ENCODE peak calls at places on chromosomes 3 and 15, in six cellular contexts. K is GM12865, D is sigmoid colon, E is body of pancreas, S is tibial artery, B is breast epithelium. Q is an unnamed sample.

GRCh38 chr3:127524300-127524896 is 66.1 kb downstream of the TPRA1 start:
- DNase-seq in K (no peak), D (no peak), E (no peak), S (no peak), B (no peak), Q (no peak)

GRCh38 chr3:169264711-169265110 is 398.8 kb downstream of the MECOM start:
- DNase-seq in K (no peak), D (no peak), E (peak), S (no peak), B (no peak), Q (no peak)

GRCh38 chr15:60815321-60815720 is 336.4 kb upstream of the ICE2 start:
- DNase-seq in K (no peak), D (no peak), E (no peak), S (no peak), B (no peak), Q (no peak)

GRCh38 chr3:127064391-127065137 is 81.6 kb downstream of the PLXNA1 start:
- DNase-seq in K (no peak), D (peak), E (no peak), S (no peak), B (no peak), Q (no peak)

GRCh38 chr3:52238761-52239701 is at the start of gene TWF2:
- DNase-seq in K (peak), D (peak), E (peak), S (peak), B (peak), Q (peak)

GRCh38 chr3:60017631-60018030 is 967.8 kb upstream of the CFAP20DC start:
- DNase-seq in K (peak), D (no peak), E (no peak), S (no peak), B (no peak), Q (no peak)

GRCh38 chr3:130854208-130854864 is 39.5 kb upstream of the ATP2C1 start:
- DNase-seq in K (peak), D (no peak), E (no peak), S (no peak), B (no peak), Q (no peak)

GRCh38 chr3:190619353-190619752 is 105.5 kb downstream of the IL1RAP start:
- DNase-seq in K (no peak), D (no peak), E (no peak), S (no peak), B (no peak), Q (no peak)

GRCh38 chr3:120640231-120640630 is 41.8 kb downstream of the HGD start:
- DNase-seq in K (no peak), D (no peak), E (no peak), S (no peak), B (no peak), Q (no peak)

GRCh38 chr15:33600161-33600560 is 289.4 kb downstream of the RYR3 start:
- DNase-seq in K (no peak), D (no peak), E (no peak), S (no peak), B (no peak), Q (no peak)

GRCh38 chr3:25581823-25582222 is 82.9 kb downstream of the TOP2B start:
- DNase-seq in K (no peak), D (no peak), E (no peak), S (no peak), B (no peak), Q (no peak)

GRCh38 chr3:110454066-110454465 is 617.5 kb upstream of the NECTIN3 start:
- DNase-seq in K (no peak), D (no peak), E (no peak), S (no peak), B (no peak), Q (no peak)

GRCh38 chr15:63040509-63040908 is 2.0 kb upstream of the TPM1 start:
- DNase-seq in K (no peak), D (no peak), E (no peak), S (no peak), B (no peak), Q (no peak)

GRCh38 chr3:78495326-78495725 is 1272.5 kb downstream of the ROBO1 start:
- DNase-seq in K (no peak), D (no peak), E (no peak), S (no peak), B (no peak), Q (no peak)

GRCh38 chr15:44038801-44039200 is 156.3 kb downstream of the FRMD5 start:
- DNase-seq in K (peak), D (no peak), E (no peak), S (no peak), B (no peak), Q (no peak)

GRCh38 chr3:120908803-120909601 is 997 bp downstream of the STXBP5L start:
- DNase-seq in K (no peak), D (no peak), E (peak), S (no peak), B (no peak), Q (no peak)

GRCh38 chr3:185070491-185071335 is 82.1 kb downstream of the C3orf70 start:
- DNase-seq in K (peak), D (no peak), E (no peak), S (no peak), B (no peak), Q (no peak)

GRCh38 chr3:196969001-196969659 is 497 bp upstream of the PIGZ start:
- DNase-seq in K (peak), D (no peak), E (no peak), S (no peak), B (no peak), Q (no peak)

GRCh38 chr3:195001961-195002861 is 268.7 kb downstream of the XXYLT1 start:
- DNase-seq in K (peak), D (no peak), E (peak), S (no peak), B (peak), Q (no peak)

GRCh38 chr15:99454107-99454809 is 111.5 kb upstream of the MEF2A start:
- DNase-seq in K (no peak), D (peak), E (no peak), S (no peak), B (peak), Q (no peak)
- TF ChIP-seq CTCF in K (no peak), D (no peak), E (no peak), S (no peak), B (no peak), Q (no peak)

GRCh38 chr3:89527736-89528335 is 420.4 kb downstream of the EPHA3 start:
- DNase-seq in K (no peak), D (no peak), E (no peak), S (no peak), B (no peak), Q (no peak)
- TF ChIP-seq CTCF in K (no peak), D (no peak), E (no peak), S (no peak), B (no peak), Q (no peak)

DNA sequence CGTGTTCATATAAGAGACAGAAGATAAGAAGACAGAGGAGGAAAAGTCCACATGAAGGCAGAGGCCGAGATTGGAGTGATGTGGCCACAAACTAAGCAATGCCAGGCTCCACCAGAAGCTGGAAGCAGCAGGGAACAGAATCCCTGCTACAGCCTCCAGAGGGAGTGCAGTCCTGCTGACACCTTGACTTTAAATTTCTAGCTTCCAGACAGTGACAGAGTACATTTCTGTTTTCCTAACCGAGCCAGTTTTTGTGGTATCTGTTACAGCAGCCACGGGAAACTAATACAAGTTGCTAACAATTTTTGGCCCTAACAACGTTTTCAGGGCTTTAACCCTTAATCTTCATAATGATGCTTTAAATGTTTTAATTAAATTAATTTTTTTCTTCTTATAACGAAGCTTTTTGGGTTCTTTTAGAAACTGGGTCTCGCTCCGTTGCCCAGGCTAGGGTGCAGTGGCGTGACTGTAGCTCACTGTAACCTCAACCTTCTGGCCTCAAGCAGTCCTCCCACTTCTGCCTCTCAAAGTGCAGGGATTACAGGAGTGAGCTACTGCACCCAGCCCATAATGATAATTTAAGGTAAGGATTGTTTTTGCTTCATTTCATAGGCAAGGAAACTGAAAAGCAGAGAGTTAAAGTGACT is 202.3 kb upstream of the PROK2 start:
- DNase-seq in K (no peak), D (no peak), E (no peak), S (no peak), B (no peak), Q (no peak)
- TF ChIP-seq CTCF in K (peak), D (peak), E (peak), S (no peak), B (peak), Q (no peak)

GRCh38 chr15:37134244-37134643 is 33.9 kb upstream of the MEIS2 start:
- DNase-seq in K (no peak), D (no peak), E (no peak), S (no peak), B (no peak), Q (no peak)

GRCh38 chr15:37131639-37132038 is 31.3 kb upstream of the MEIS2 start:
- DNase-seq in K (no peak), D (no peak), E (no peak), S (no peak), B (no peak), Q (no peak)

GRCh38 chr15:37134699-37135131 is 34.4 kb upstream of the MEIS2 start:
- DNase-seq in K (peak), D (no peak), E (peak), S (no peak), B (no peak), Q (no peak)

GRCh38 chr15:37133619-37134018 is 33.3 kb upstream of the MEIS2 start:
- DNase-seq in K (no peak), D (no peak), E (no peak), S (no peak), B (no peak), Q (no peak)

GRCh38 chr15:37132826-37133417 is 32.6 kb upstream of the MEIS2 start:
- DNase-seq in K (no peak), D (no peak), E (no peak), S (no peak), B (no peak), Q (no peak)
- TF ChIP-seq CTCF in K (no peak), D (no peak), E (no peak), S (no peak), B (no peak), Q (no peak)

GRCh38 chr15:100334905-100335304 is 6.9 kb downstream of the ADAMTS17 start:
- DNase-seq in K (no peak), D (no peak), E (no peak), S (no peak), B (no peak), Q (no peak)
- TF ChIP-seq CTCF in K (no peak), D (no peak), E (no peak), S (no peak), B (no peak), Q (no peak)

GRCh38 chr3:45592830-45593707 is 1.5 kb upstream of the LIMD1 start:
- DNase-seq in K (peak), D (peak), E (peak), S (peak), B (peak), Q (peak)
- TF ChIP-seq CTCF in K (peak), D (peak), E (peak), S (peak), B (peak), Q (peak)

DNA sequence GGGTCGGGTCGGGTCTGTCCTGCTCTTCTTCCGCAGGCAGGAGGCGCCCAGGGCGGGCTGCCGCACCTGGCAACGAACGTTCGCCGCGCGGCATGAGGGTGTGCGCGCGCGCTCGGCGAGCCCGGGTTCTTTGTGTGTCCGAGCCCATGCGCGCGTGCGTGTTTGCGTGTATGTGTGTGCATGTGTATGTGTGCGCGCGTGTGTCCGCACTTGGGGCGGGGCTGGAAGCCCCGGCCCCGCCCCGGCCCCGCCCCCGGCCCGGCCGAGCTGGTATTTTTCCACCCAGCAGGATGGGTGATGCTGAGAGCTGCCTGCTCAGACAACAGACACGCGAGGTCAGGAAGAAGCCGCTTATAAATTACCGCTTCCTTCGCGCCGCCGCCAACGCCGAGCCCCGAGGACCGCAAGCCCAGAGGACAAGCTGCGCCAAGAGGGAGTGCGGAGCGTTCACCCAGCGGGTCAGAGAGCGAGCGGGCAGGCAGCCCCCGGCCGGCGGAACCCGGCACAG is at the start of gene SLC6A6:
- DNase-seq in K (peak), D (peak), E (peak), S (peak), B (peak), Q (peak)
- TF ChIP-seq CTCF in K (peak), D (peak), E (peak), S (peak), B (peak), Q (peak)

GRCh38 chr3:12957334-12957733 is 115.9 kb downstream of the IQSEC1 start:
- DNase-seq in K (no peak), D (no peak), E (no peak), S (no peak), B (no peak), Q (no peak)
- TF ChIP-seq CTCF in K (no peak), D (no peak), E (no peak), S (no peak), B (no peak), Q (no peak)

DNA sequence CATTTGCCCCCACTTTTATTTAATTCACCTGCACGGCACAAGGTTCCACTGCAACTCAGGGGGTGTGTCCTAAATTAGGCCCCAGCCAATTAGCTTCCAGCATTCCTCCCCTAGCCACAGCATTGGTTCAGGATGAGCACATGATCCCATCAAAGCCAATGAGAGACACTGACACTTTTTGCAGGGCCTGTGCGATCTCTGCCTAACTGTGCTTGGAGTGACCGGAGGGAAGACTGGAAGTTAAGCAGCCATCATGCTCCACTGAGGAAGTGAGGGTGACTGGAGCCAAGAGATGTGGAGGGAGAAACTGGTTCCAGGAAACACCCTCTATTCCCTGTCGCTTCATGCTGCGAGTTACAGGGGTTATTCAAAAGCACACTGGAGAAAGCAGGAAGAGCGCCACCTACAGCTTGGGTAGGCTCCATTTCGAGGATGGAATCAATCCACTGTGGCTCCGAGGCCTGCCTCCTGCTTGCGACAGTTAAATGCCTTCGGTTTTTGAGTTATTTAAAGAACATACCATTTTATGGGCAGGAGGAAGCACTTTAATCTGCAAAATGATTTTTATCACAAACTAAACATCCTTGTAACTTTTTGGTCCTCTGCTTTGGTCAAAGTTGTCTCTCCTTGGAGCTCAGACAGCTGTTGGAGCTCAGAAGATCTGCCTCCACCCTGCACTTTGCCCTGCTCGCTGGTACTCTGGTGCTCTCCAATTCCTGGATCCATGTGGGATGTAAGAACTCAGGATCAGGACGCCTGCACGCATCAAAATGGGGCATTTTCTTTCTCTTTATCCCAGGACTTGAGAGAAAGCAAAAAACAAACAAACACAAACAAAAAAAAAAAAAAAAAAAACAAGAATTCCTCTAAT is 122.4 kb upstream of the WNT5A start:
- DNase-seq in K (no peak), D (no peak), E (no peak), S (no peak), B (no peak), Q (no peak)
- TF ChIP-seq CTCF in K (peak), D (no peak), E (no peak), S (no peak), B (no peak), Q (no peak)

DNA sequence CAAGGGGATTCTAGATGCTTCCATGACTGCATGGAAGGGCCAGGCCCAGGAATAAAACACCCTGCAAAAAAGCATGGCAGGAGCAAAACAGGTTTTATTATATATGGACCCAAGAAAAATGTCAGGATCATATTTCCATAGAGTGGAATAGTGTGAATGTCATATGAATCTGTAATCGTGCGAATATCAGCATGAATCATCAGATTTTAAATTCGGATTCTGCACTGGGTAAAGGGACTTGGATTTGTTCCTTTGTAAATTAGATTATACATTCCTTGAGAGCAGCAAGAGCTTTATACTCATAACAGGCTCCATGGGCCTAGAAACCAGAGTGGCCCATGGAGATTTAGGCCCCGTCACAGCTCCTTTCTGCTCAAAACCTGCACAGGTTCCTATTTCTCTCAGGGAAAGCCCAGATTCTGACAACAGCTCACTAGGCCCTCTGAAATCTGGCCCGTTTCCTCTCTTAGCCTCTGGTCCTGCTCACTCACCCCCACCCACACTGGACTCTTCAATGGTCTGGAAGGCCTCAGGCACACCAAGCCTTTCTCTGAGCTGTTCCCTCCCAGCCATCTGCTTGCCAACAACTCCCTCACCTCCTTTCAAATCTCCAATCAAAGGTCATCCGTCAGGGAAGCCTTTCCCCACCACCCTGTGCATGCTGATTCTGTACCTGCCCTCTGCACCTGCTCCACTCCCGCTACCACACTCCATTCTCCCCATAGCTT is 76.0 kb downstream of the FEM1B start:
- DNase-seq in K (no peak), D (no peak), E (no peak), S (no peak), B (no peak), Q (no peak)
- TF ChIP-seq CTCF in K (no peak), D (no peak), E (no peak), S (no peak), B (no peak), Q (no peak)